ENCODE peak calls at places on chromosomes 6 and 20, in nine cellular contexts. K is HCT116; H is fibroblast of the aortic adventitia; P is activated CD4-positive, CD25-positive, alpha-beta regulatory T cell; T is midbrain; C is stimulated activated naive B cell treated with anti-CD40 and anti-IgM and Interleukin-4, amounts not matched to agents 10 μg/mL and 1 μg/mL and 100 μg/mL, for 72 hours; S is A549; A is NCI-H1092 treated with DMSO at 0.1 percent for 48 hours; Q is stimulated activated CD4-positive, alpha-beta T cell treated with anti-CD3 and anti-CD28 coated beads, TNF-alpha, amount 100 ng/mL, for 1 hour. Z is an unnamed sample.

GRCh38 chr6:13383280-13384163 is 55.2 kb upstream of the TBC1D7 start:
- DNase-seq in K (no peak), H (peak), P (no peak), T (no peak), C (peak), S (peak), A (no peak), Q (no peak), Z (no peak)

GRCh38 chr6:50305660-50306059 is 255.9 kb upstream of the DEFB112 start:
- DNase-seq in K (no peak), H (no peak), P (no peak), T (no peak), C (no peak), S (peak), A (no peak), Q (no peak), Z (no peak)

GRCh38 chr6:119027465-119027864 is 51.0 kb downstream of the FAM184A start:
- DNase-seq in K (no peak), H (no peak), P (no peak), T (no peak), C (no peak), S (no peak), A (no peak), Q (no peak), Z (no peak)

GRCh38 chr6:68082086-68082485 is 553.0 kb upstream of the ADGRB3 start:
- DNase-seq in K (no peak), H (no peak), P (no peak), T (no peak), C (no peak), S (no peak), A (no peak), Q (no peak), Z (no peak)

GRCh38 chr6:89368107-89368506 is 15.6 kb upstream of the UBE2J1 start:
- DNase-seq in K (no peak), H (peak), P (peak), T (peak), C (no peak), S (peak), A (peak), Q (no peak), Z (no peak)

GRCh38 chr6:46719099-46719498 is 16.1 kb downstream of the PLA2G7 start:
- DNase-seq in K (peak), H (peak), P (no peak), T (no peak), C (no peak), S (no peak), A (no peak), Q (no peak), Z (peak)

GRCh38 chr20:32227316-32227715 is 19.6 kb downstream of the POFUT1 start:
- DNase-seq in K (no peak), H (no peak), P (no peak), T (no peak), C (no peak), S (no peak), A (no peak), Q (no peak), Z (no peak)

GRCh38 chr20:15927893-15928650 is 645.2 kb downstream of the KIF16B start:
- DNase-seq in K (no peak), H (no peak), P (no peak), T (no peak), C (no peak), S (no peak), A (no peak), Q (no peak), Z (no peak)

GRCh38 chr6:13371421-13372072 is 43.2 kb upstream of the TBC1D7 start:
- DNase-seq in K (no peak), H (no peak), P (no peak), T (no peak), C (no peak), S (no peak), A (no peak), Q (no peak), Z (no peak)

GRCh38 chr6:142530566-142530965 is 228.8 kb downstream of the ADGRG6 start:
- DNase-seq in K (no peak), H (no peak), P (no peak), T (no peak), C (no peak), S (peak), A (no peak), Q (no peak), Z (no peak)

GRCh38 chr20:49957487-49957938 is 21.3 kb downstream of the RNF114 start:
- DNase-seq in K (no peak), H (no peak), P (no peak), T (no peak), C (no peak), S (peak), A (no peak), Q (no peak), Z (no peak)

GRCh38 chr20:17624070-17624469 is 54.2 kb downstream of the DSTN start:
- DNase-seq in K (no peak), H (no peak), P (no peak), T (no peak), C (no peak), S (no peak), A (no peak), Q (no peak), Z (no peak)

GRCh38 chr20:16222859-16223411 is 350.3 kb downstream of the KIF16B start:
- DNase-seq in K (no peak), H (no peak), P (no peak), T (no peak), C (no peak), S (no peak), A (no peak), Q (no peak), Z (no peak)

GRCh38 chr20:64110411-64111068 is 3.2 kb upstream of the NPBWR2 start:
- DNase-seq in K (no peak), H (no peak), P (no peak), T (no peak), C (peak), S (no peak), A (no peak), Q (no peak), Z (no peak)

GRCh38 chr20:63626424-63627128 is at the start of gene GMEB2:
- DNase-seq in K (peak), H (no peak), P (peak), T (peak), C (no peak), S (no peak), A (peak), Q (peak), Z (no peak)

GRCh38 chr6:142323377-142323776 is 21.6 kb downstream of the ADGRG6 start:
- DNase-seq in K (no peak), H (no peak), P (no peak), T (no peak), C (no peak), S (peak), A (no peak), Q (no peak), Z (no peak)

GRCh38 chr6:101392561-101393230 is 812 bp upstream of the GRIK2 start:
- DNase-seq in K (no peak), H (no peak), P (no peak), T (no peak), C (no peak), S (no peak), A (peak), Q (no peak), Z (no peak)

GRCh38 chr6:135901776-135902524 is 50.4 kb downstream of the PDE7B start:
- DNase-seq in K (no peak), H (peak), P (no peak), T (peak), C (no peak), S (no peak), A (no peak), Q (no peak), Z (peak)

GRCh38 chr20:51978081-51978501 is 175.8 kb upstream of the SALL4 start:
- DNase-seq in K (no peak), H (no peak), P (no peak), T (no peak), C (no peak), S (no peak), A (no peak), Q (no peak), Z (no peak)

GRCh38 chr20:32450484-32451061 is 92.4 kb downstream of the ASXL1 start:
- DNase-seq in K (no peak), H (no peak), P (no peak), T (no peak), C (no peak), S (no peak), A (no peak), Q (no peak), Z (no peak)

GRCh38 chr6:163790296-163790840 is 375.9 kb downstream of the QKI start:
- DNase-seq in K (no peak), H (peak), P (no peak), T (no peak), C (no peak), S (no peak), A (no peak), Q (no peak), Z (no peak)